ENCODE peak calls at places on chromosomes 3 and 15, in five cellular contexts. A is HFF-Myc, X is astrocyte of the spinal cord, P is cardiac fibroblast, H is mucosa of descending colon. Q is an unnamed sample.

GRCh38 chr3:104951426-104951825 is 415.3 kb upstream of the ALCAM start:
- DNase-seq in A (no peak), X (peak), P (peak), H (no peak), Q (peak)

GRCh38 chr15:68278345-68279217 is 1.0 kb downstream of the FEM1B start:
- DNase-seq in A (no peak), X (peak), P (peak), H (peak), Q (peak)

GRCh38 chr3:19702416-19703078 is 231.5 kb downstream of the EFHB start:
- DNase-seq in A (no peak), X (no peak), P (peak), H (no peak), Q (no peak)

GRCh38 chr3:156051651-156052050 is 68.7 kb upstream of the KCNAB1 start:
- DNase-seq in A (no peak), X (no peak), P (no peak), H (no peak), Q (no peak)

GRCh38 chr3:126057547-126057819 is 26.4 kb downstream of the SLC41A3 start:
- DNase-seq in A (no peak), X (no peak), P (no peak), H (no peak), Q (no peak)

GRCh38 chr3:18716821-18717220 is 291.7 kb upstream of the SATB1 start:
- DNase-seq in A (no peak), X (no peak), P (peak), H (no peak), Q (no peak)

GRCh38 chr3:139893264-139893962 is 41.6 kb upstream of the CLSTN2 start:
- DNase-seq in A (no peak), X (no peak), P (no peak), H (peak), Q (peak)

GRCh38 chr3:8460815-8461482 is 40.7 kb upstream of the LMCD1 start:
- DNase-seq in A (no peak), X (peak), P (peak), H (no peak), Q (peak)

GRCh38 chr3:170442945-170443344 is 24.3 kb downstream of the CLDN11 start:
- DNase-seq in A (no peak), X (no peak), P (no peak), H (no peak), Q (no peak)

GRCh38 chr3:114451561-114452018 is 157.8 kb downstream of the TIGIT start:
- DNase-seq in A (no peak), X (peak), P (peak), H (peak), Q (peak)

GRCh38 chr15:80576519-80577090 is 118.5 kb upstream of the ABHD17C start:
- DNase-seq in A (no peak), X (no peak), P (no peak), H (no peak), Q (no peak)

GRCh38 chr3:171811059-171811912 is 1.0 kb upstream of the PLD1 start:
- DNase-seq in A (peak), X (peak), P (peak), H (no peak), Q (peak)

GRCh38 chr3:113560265-113560664 is 27.9 kb downstream of the SIDT1 start:
- DNase-seq in A (no peak), X (no peak), P (no peak), H (no peak), Q (no peak)

GRCh38 chr3:148971819-148972218 is 19.5 kb upstream of the GYG1 start:
- DNase-seq in A (no peak), X (peak), P (peak), H (no peak), Q (peak)

GRCh38 chr3:278300-279064 is 81.9 kb downstream of the CHL1 start:
- DNase-seq in A (no peak), X (no peak), P (no peak), H (no peak), Q (no peak)

GRCh38 chr15:98881526-98882517 is 125.8 kb downstream of the PGPEP1L start:
- DNase-seq in A (no peak), X (peak), P (peak), H (no peak), Q (peak)

GRCh38 chr15:32718082-32718821 is 448 bp downstream of the GREM1 start:
- DNase-seq in A (no peak), X (peak), P (no peak), H (no peak), Q (peak)
- H3K4me3 ChIP-seq in A (peak), X (peak), P (peak), H (no peak), Q (peak)

DNA sequence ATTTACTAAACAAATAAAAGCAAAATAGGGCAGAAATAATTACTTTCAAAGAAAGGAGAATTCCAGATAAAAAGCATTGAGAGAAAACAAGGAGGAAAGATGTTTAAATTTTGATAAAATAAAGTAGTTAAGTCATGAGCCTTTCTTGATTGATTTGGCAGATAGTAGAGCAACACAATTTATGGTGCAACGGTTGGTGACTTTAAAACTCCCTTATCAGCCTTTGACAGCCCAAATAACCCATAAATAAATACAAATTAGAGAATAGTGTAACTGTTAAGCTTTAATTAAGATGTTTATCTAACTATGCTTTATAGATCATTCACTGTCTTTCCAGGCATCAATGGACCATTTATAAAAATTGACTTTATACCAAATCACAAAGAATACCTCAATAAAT is 54.0 kb upstream of the EIF1B start:
- DNase-seq in A (no peak), X (no peak), P (no peak), H (no peak), Q (no peak)
- TF ChIP-seq CTCF in A (no peak), X (no peak), P (no peak), H (no peak), Q (no peak)

DNA sequence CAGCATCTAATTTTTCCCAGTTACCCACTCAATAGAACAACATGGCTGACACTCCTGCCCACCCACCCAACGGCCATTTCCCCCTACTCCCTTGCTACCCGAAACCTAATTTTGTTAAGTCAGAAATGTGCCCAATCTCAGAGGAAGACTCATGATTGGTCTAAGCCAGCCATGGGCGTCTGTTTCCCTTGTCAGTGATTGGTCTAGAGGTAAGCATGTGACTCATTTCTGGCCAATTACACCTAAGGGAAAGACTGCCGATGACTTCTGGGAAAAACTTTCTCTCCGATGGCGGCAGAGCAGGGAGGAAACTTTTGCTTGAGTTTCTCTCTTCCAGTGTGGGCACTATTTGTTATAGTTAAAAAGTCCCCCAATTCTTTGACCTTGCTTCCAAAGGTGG is 72.9 kb downstream of the RPLP1 start:
- DNase-seq in A (no peak), X (no peak), P (no peak), H (no peak), Q (no peak)
- H3K4me3 ChIP-seq in A (no peak), X (no peak), P (no peak), H (no peak), Q (no peak)

GRCh38 chr15:96404560-96404959 is 74.1 kb downstream of the NR2F2 start:
- DNase-seq in A (no peak), X (no peak), P (no peak), H (no peak), Q (no peak)
- TF ChIP-seq CTCF in A (no peak), X (no peak), P (no peak), H (no peak), Q (no peak)

DNA sequence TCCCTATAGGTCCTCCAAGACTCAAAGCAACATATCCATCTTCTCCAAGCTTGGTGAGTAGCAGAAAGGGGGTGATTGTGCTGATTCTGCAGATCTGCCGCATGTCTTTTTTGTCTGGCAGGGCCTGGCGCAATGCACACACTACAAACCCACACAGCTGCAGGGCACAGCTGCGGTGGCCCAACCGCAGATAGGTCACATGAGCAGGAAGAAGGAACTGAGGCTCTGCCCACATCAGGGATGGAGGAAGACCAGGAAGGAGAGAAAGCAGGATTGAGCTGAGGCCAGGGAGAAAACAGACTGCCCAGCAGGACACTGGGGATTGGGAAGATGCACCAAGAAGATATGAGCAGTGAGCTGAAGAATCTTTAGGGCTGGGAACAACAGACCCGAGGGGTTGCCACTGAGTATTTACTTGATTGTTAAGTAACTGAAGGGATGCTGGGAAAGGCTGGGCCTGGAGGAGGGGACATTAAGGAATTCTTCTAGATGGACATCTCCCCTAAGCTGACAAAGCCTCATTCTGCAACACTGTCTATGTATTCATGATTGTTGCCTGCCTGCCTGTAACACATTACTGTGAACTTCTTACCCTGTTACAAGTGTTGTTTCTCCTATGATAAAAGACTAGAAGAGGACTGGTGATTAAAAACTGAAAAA is 126.7 kb downstream of the MYLK start:
- DNase-seq in A (no peak), X (no peak), P (peak), H (peak), Q (peak)
- H3K4me3 ChIP-seq in A (no peak), X (no peak), P (no peak), H (no peak), Q (no peak)

DNA sequence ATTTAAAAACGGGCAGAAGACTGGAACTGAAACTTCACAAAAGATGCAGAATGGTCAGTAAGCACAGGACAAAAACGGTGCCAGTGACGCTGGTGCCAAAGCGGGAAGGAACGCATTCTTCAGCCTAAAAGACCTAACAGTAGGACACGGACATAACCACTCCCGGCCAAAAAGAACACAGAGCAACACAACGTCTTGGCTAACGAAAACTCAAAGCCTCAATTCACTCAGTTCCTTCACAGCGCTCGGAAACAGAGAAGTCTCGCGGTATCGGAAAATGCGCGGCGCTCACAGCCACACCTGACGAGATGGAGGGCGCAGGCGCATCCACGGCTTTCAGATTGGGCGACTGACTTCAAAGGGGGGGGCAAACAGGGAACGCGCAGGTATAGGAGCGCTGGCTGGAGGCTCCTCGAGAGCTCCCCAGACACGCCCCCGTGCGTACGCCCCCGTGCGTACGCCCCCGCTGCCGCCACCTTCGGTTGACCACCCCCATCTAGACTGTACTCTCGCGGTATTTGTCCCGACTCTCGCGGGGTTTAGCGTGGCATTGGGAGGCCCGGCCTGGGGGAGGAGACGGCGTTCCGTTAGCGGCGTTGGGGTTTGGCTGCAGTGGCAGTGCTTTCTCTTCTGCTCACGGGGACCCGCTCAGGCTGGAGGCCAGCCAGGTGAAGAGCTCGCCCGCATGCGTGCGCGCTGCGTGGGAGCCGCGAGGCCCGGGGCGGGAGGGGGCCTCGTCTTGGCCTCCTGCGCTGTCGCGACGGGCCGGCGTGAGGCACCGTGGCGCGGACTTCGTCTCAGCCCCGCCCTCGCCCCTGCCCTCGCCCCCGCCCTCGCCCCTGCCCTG is at the start of gene NKTR:
- DNase-seq in A (peak), X (peak), P (peak), H (peak), Q (peak)
- TF ChIP-seq CTCF in A (no peak), X (no peak), P (no peak), H (no peak), Q (no peak)